ENCODE peak calls at places on chromosome 19, in four cellular contexts. B is psoas muscle, E is pancreas, G is ovary. N is an unnamed sample.
A peak's percentile ranks its signal among the peaks of the same experiment; 100 is the strongest.

GRCh38 chr19:13082192-13083007 is 20.3 kb downstream of the LYL1 start:
- DNase-seq in B (no peak), E (no peak), G (no peak), N (peak; percentile 73)

GRCh38 chr19:38488811-38489481 is 55.5 kb downstream of the RYR1 start:
- DNase-seq in B (no peak), E (no peak), G (no peak), N (no peak)

GRCh38 chr19:55253264-55253663 is 5.6 kb downstream of the PPP6R1 start:
- DNase-seq in B (no peak), E (no peak), G (no peak), N (no peak)

GRCh38 chr19:45146716-45147337 is 14.0 kb downstream of the NKPD1 start:
- DNase-seq in B (no peak), E (no peak), G (no peak), N (no peak)

GRCh38 chr19:17762505-17763229 is 11.4 kb downstream of the FCHO1 start:
- DNase-seq in B (no peak), E (no peak), G (no peak), N (peak; percentile 82)

GRCh38 chr19:44653977-44654784 is 10.5 kb downstream of the PVR start:
- DNase-seq in B (peak; percentile 72), E (peak; percentile 56), G (peak; percentile 48), N (peak; percentile 80)

GRCh38 chr19:33500586-33500985 is 21.0 kb downstream of the PEPD start:
- DNase-seq in B (no peak), E (no peak), G (no peak), N (no peak)

GRCh38 chr19:17997969-17998826 is 9.8 kb upstream of the ARRDC2 start:
- DNase-seq in B (no peak), E (no peak), G (no peak), N (no peak)

GRCh38 chr19:38730731-38731589 is 13.3 kb downstream of the CAPN12 start:
- DNase-seq in B (no peak), E (peak; percentile 22), G (peak; percentile 24), N (no peak)

GRCh38 chr19:17504456-17504855 is 7.0 kb upstream of the PGLS start:
- DNase-seq in B (no peak), E (no peak), G (no peak), N (no peak)

GRCh38 chr19:29855771-29856510 is 44.1 kb downstream of the CCNE1 start:
- DNase-seq in B (no peak), E (no peak), G (no peak), N (no peak)

GRCh38 chr19:47258895-47259555 is 2.7 kb downstream of the CCDC9 start:
- DNase-seq in B (no peak), E (peak; percentile 44), G (no peak), N (no peak)

GRCh38 chr19:19356901-19357566 is 36.4 kb downstream of the MAU2 start:
- DNase-seq in B (no peak), E (no peak), G (no peak), N (no peak)

GRCh38 chr19:50148528-50148927 is 14.6 kb downstream of the IZUMO2 start:
- DNase-seq in B (no peak), E (no peak), G (no peak), N (no peak)
- H3K4me3 ChIP-seq in B (peak overlapping the region; percentile 78), E (no peak overlapping the region), G (no peak overlapping the region), N (no peak overlapping the region)

GRCh38 chr19:42576241-42576640 is 18.5 kb downstream of the CEACAM8 start:
- DNase-seq in B (no peak), E (no peak), G (no peak), N (no peak)
- H3K4me1 ChIP-seq in B (no peaks in the 10 kb centered on the region), E (no peaks in the 10 kb centered on the region), G (no peaks in the 10 kb centered on the region), N (no peaks in the 10 kb centered on the region)

GRCh38 chr19:1924320-1924961 is 16.5 kb upstream of the CSNK1G2 start:
- DNase-seq in B (no peak), E (no peak), G (no peak), N (no peak)
- H3K27ac ChIP-seq in B (no peak overlapping the region), E (no peak overlapping the region), G (no peak overlapping the region), N (no peak overlapping the region)

GRCh38 chr19:40273469-40274360 is 11.4 kb downstream of the AKT2 start:
- DNase-seq in B (no peak), E (no peak), G (no peak), N (no peak)
- H3K4me3 ChIP-seq in B (no peak overlapping the region), E (no peak overlapping the region), G (no peak overlapping the region), N (no peak overlapping the region)

GRCh38 chr19:7262470-7262869 is 31.7 kb downstream of the INSR start:
- DNase-seq in B (no peak), E (no peak), G (no peak), N (no peak)

GRCh38 chr19:7258042-7258839 is 36.0 kb downstream of the INSR start:
- DNase-seq in B (no peak), E (peak; percentile 38), G (no peak), N (no peak)

GRCh38 chr19:7258840-7259395 is 35.3 kb downstream of the INSR start:
- DNase-seq in B (no peak), E (no peak), G (no peak), N (no peak)

GRCh38 chr19:7257148-7258041 is 36.8 kb downstream of the INSR start:
- DNase-seq in B (no peak), E (peak; percentile 88), G (peak; percentile 83), N (peak; percentile 58)

GRCh38 chr19:7260161-7260560 is 34.1 kb downstream of the INSR start:
- DNase-seq in B (no peak), E (no peak), G (no peak), N (no peak)
- H3K4me1 ChIP-seq in B (peaks cover 46% of the 10 kb centered on the region), E (peaks cover 36% of the 10 kb centered on the region), G (peaks cover 25% of the 10 kb centered on the region), N (peaks cover 38% of the 10 kb centered on the region)

DNA sequence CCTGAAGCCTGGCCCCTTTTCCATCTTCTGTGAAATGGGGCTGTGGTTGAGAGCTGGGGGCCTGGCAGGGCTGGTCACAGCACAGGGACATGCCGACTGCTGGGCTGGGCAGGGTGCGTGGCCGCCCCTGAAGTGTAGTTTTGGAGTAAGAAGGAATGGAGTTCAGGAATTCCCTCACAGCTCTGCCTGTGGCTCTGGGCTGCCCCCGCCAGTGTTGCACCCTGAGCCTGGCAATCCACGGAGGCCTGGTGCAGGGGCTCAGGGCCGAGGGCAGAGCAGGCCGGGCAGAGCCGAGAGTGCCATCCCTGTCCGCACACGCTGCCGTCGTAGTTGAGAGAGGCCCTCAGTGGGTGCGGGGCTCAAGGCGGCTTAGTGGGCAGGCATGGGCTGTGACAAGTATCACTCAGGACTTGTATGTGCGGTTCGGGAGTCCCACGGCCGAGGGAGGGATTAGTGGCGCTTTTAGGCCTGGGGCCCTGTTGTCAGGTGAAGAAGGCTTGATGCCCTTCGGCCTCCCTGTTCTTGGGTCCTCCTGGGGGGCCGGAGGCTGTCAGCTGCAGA is 9.7 kb downstream of the SPPL2B start:
- DNase-seq in B (no peak), E (no peak), G (no peak), N (no peak)
- H3K27ac ChIP-seq in B (no peak overlapping the region), E (no peak overlapping the region), G (no peak overlapping the region), N (no peak overlapping the region)

GRCh38 chr19:954272-954671 is 28.4 kb downstream of the ARID3A start:
- DNase-seq in B (no peak), E (no peak), G (no peak), N (no peak)

GRCh38 chr19:950352-951066 is 24.7 kb downstream of the ARID3A start:
- DNase-seq in B (no peak), E (no peak), G (no peak), N (no peak)

GRCh38 chr19:953501-954271 is 27.9 kb downstream of the ARID3A start:
- DNase-seq in B (no peak), E (no peak), G (no peak), N (no peak)

GRCh38 chr19:952680-953500 is 27.1 kb downstream of the ARID3A start:
- DNase-seq in B (no peak), E (no peak), G (no peak), N (no peak)

GRCh38 chr19:952049-952679 is 26.3 kb downstream of the ARID3A start:
- DNase-seq in B (no peak), E (no peak), G (no peak), N (no peak)
- H3K4me3 ChIP-seq in B (no peak overlapping the region), E (no peak overlapping the region), G (no peak overlapping the region), N (no peak overlapping the region)

N was measured in testis.